ENCODE peak calls at places on chromosomes 11 and 22, in four cellular contexts. One of them, this sample, is unnamed.
A peak's percentile ranks its signal among the peaks of the same experiment; 100 is the strongest.

GRCh38 chr11:2533642-2534115 is 88.9 kb downstream of the KCNQ1 start:
- DNase-seq in lower lobe of right lung: peak; percentile 84
- DNase-seq in transverse colon: peak; percentile 68
- DNase-seq in IMR-90: peak; percentile 91
- DNase-seq in this sample: peak; percentile 18

GRCh38 chr11:67261942-67262681 is 4.2 kb upstream of the GRK2 start:
- DNase-seq in lower lobe of right lung: no peak
- DNase-seq in transverse colon: peak; percentile 11
- DNase-seq in IMR-90: no peak
- DNase-seq in this sample: no peak

GRCh38 chr22:49848690-49849160 is 4.9 kb upstream of the ZBED4 start:
- DNase-seq in lower lobe of right lung: no peak
- DNase-seq in transverse colon: no peak
- DNase-seq in IMR-90: no peak
- DNase-seq in this sample: no peak

GRCh38 chr22:37898441-37899181 is 7.5 kb upstream of the MICALL1 start:
- DNase-seq in lower lobe of right lung: peak; percentile 71
- DNase-seq in transverse colon: no peak
- DNase-seq in IMR-90: no peak
- DNase-seq in this sample: no peak

GRCh38 chr22:36839356-36840073 is 21.3 kb upstream of the NCF4 start:
- DNase-seq in lower lobe of right lung: no peak
- DNase-seq in transverse colon: no peak
- DNase-seq in IMR-90: peak; percentile 9
- DNase-seq in this sample: no peak

GRCh38 chr11:107719062-107719461 is 7.2 kb upstream of the SLN start:
- DNase-seq in lower lobe of right lung: no peak
- DNase-seq in transverse colon: no peak
- DNase-seq in IMR-90: no peak
- DNase-seq in this sample: no peak

GRCh38 chr11:78460468-78460867 is 42.8 kb upstream of the GAB2 start:
- DNase-seq in lower lobe of right lung: no peak
- DNase-seq in transverse colon: no peak
- DNase-seq in IMR-90: peak; percentile 71
- DNase-seq in this sample: no peak

GRCh38 chr11:112507281-112507680 is 246.6 kb upstream of the PLET1 start:
- DNase-seq in lower lobe of right lung: no peak
- DNase-seq in transverse colon: no peak
- DNase-seq in IMR-90: no peak
- DNase-seq in this sample: no peak

GRCh38 chr11:65785329-65786007 is 1.4 kb upstream of the OVOL1 start:
- DNase-seq in lower lobe of right lung: peak; percentile 25
- DNase-seq in transverse colon: no peak
- DNase-seq in IMR-90: no peak
- DNase-seq in this sample: no peak

GRCh38 chr22:46457502-46458488 is 79.6 kb downstream of the CELSR1 start:
- DNase-seq in lower lobe of right lung: no peak
- DNase-seq in transverse colon: no peak
- DNase-seq in IMR-90: peak; percentile 64
- DNase-seq in this sample: no peak

GRCh38 chr11:86706341-86707131 is 34.1 kb upstream of the ME3 start:
- DNase-seq in lower lobe of right lung: no peak
- DNase-seq in transverse colon: no peak
- DNase-seq in IMR-90: no peak
- DNase-seq in this sample: no peak

GRCh38 chr22:30000566-30000965 is 79.7 kb upstream of the HORMAD2 start:
- DNase-seq in lower lobe of right lung: no peak
- DNase-seq in transverse colon: no peak
- DNase-seq in IMR-90: peak; percentile 82
- DNase-seq in this sample: no peak

GRCh38 chr11:116828632-116829524 is 829 bp upstream of the APOC3 start:
- DNase-seq in lower lobe of right lung: no peak
- DNase-seq in transverse colon: no peak
- DNase-seq in IMR-90: no peak
- DNase-seq in this sample: peak; percentile 90

GRCh38 chr11:44112083-44112865 is 16.8 kb downstream of the EXT2 start:
- DNase-seq in lower lobe of right lung: no peak
- DNase-seq in transverse colon: no peak
- DNase-seq in IMR-90: peak; percentile 76
- DNase-seq in this sample: no peak

GRCh38 chr11:23288001-23288783 is 427.9 kb upstream of the CCDC179 start:
- DNase-seq in lower lobe of right lung: no peak
- DNase-seq in transverse colon: no peak
- DNase-seq in IMR-90: peak; percentile 94
- DNase-seq in this sample: no peak

GRCh38 chr22:26401726-26402125 is 27.3 kb upstream of the ASPHD2 start:
- DNase-seq in lower lobe of right lung: no peak
- DNase-seq in transverse colon: no peak
- DNase-seq in IMR-90: no peak
- DNase-seq in this sample: no peak

GRCh38 chr11:111659201-111659600 is 57.0 kb downstream of the SIK2 start:
- DNase-seq in lower lobe of right lung: no peak
- DNase-seq in transverse colon: no peak
- DNase-seq in IMR-90: no peak
- DNase-seq in this sample: no peak

GRCh38 chr22:40009231-40009769 is 14.5 kb downstream of the FAM83F start:
- DNase-seq in lower lobe of right lung: peak; percentile 36
- DNase-seq in transverse colon: peak; percentile 29
- DNase-seq in IMR-90: peak; percentile 16
- DNase-seq in this sample: peak; percentile 39

GRCh38 chr11:110529043-110529442 is 99.3 kb downstream of the FDX1 start:
- DNase-seq in lower lobe of right lung: no peak
- DNase-seq in transverse colon: no peak
- DNase-seq in IMR-90: no peak
- DNase-seq in this sample: no peak

GRCh38 chr22:40040927-40041326 is 46.2 kb downstream of the FAM83F start:
- DNase-seq in lower lobe of right lung: no peak
- DNase-seq in transverse colon: peak; percentile 27
- DNase-seq in IMR-90: no peak
- DNase-seq in this sample: no peak

GRCh38 chr11:74269161-74269809 is 42.2 kb downstream of the P4HA3 start:
- DNase-seq in lower lobe of right lung: no peak
- DNase-seq in transverse colon: no peak
- DNase-seq in IMR-90: peak; percentile 90
- DNase-seq in this sample: peak; percentile 8

GRCh38 chr22:48021946-48022345 is 1259.5 kb downstream of the TBC1D22A start:
- DNase-seq in lower lobe of right lung: no peak
- DNase-seq in transverse colon: no peak
- DNase-seq in IMR-90: no peak
- DNase-seq in this sample: no peak

GRCh38 chr11:112961146-112961668 is at the start of gene NCAM1:
- DNase-seq in lower lobe of right lung: peak; percentile 52
- DNase-seq in transverse colon: peak; percentile 51
- DNase-seq in IMR-90: peak; percentile 23
- DNase-seq in this sample: peak; percentile 13

GRCh38 chr22:26004477-26004876 is 164.8 kb upstream of the SEZ6L start:
- DNase-seq in lower lobe of right lung: no peak
- DNase-seq in transverse colon: no peak
- DNase-seq in IMR-90: no peak
- DNase-seq in this sample: no peak

GRCh38 chr11:35919244-35919643 is 24.6 kb upstream of the LDLRAD3 start:
- DNase-seq in lower lobe of right lung: no peak
- DNase-seq in transverse colon: no peak
- DNase-seq in IMR-90: peak; percentile 12
- DNase-seq in this sample: no peak

GRCh38 chr11:97269527-97269926 is 879.7 kb downstream of the JRKL start:
- DNase-seq in lower lobe of right lung: no peak
- DNase-seq in transverse colon: no peak
- DNase-seq in IMR-90: no peak
- DNase-seq in this sample: no peak

GRCh38 chr22:19887251-19887985 is 32.7 kb upstream of the GNB1L start:
- DNase-seq in lower lobe of right lung: peak; percentile 51
- DNase-seq in transverse colon: no peak
- DNase-seq in IMR-90: no peak
- DNase-seq in this sample: no peak

GRCh38 chr11:64686466-64687175 is 36.4 kb downstream of the NRXN2 start:
- DNase-seq in lower lobe of right lung: no peak
- DNase-seq in transverse colon: no peak
- DNase-seq in IMR-90: peak; percentile 13
- DNase-seq in this sample: no peak

GRCh38 chr22:28115426-28115825 is 196.4 kb upstream of the PITPNB start:
- DNase-seq in lower lobe of right lung: no peak
- DNase-seq in transverse colon: no peak
- DNase-seq in IMR-90: no peak
- DNase-seq in this sample: no peak

GRCh38 chr11:119550330-119550729 is 127.4 kb upstream of the THY1 start:
- DNase-seq in lower lobe of right lung: no peak
- DNase-seq in transverse colon: no peak
- DNase-seq in IMR-90: no peak
- DNase-seq in this sample: no peak

GRCh38 chr11:84564180-84564866 is 1062.8 kb downstream of the DLG2 start:
- DNase-seq in lower lobe of right lung: no peak
- DNase-seq in transverse colon: peak; percentile 51
- DNase-seq in IMR-90: peak; percentile 44
- DNase-seq in this sample: peak; percentile 31

GRCh38 chr22:30212996-30213441 is 33.5 kb downstream of the LIF start:
- DNase-seq in lower lobe of right lung: peak; percentile 70
- DNase-seq in transverse colon: no peak
- DNase-seq in IMR-90: no peak
- DNase-seq in this sample: no peak

GRCh38 chr11:111913997-111914396 is 1.5 kb downstream of the HSPB2 start:
- DNase-seq in lower lobe of right lung: no peak
- DNase-seq in transverse colon: no peak
- DNase-seq in IMR-90: peak; percentile 76
- DNase-seq in this sample: no peak

GRCh38 chr11:12201016-12201985 is 90.9 kb downstream of the MICAL2 start:
- DNase-seq in lower lobe of right lung: no peak
- DNase-seq in transverse colon: no peak
- DNase-seq in IMR-90: peak; percentile 97
- DNase-seq in this sample: no peak

GRCh38 chr22:48478529-48479265 is 1349.0 kb downstream of the BRD1 start:
- DNase-seq in lower lobe of right lung: peak; percentile 6
- DNase-seq in transverse colon: no peak
- DNase-seq in IMR-90: no peak
- DNase-seq in this sample: no peak

GRCh38 chr11:59135648-59136461 is 6.8 kb upstream of the FAM111A start:
- DNase-seq in lower lobe of right lung: peak; percentile 89
- DNase-seq in transverse colon: peak; percentile 85
- DNase-seq in IMR-90: peak; percentile 66
- DNase-seq in this sample: peak; percentile 71

GRCh38 chr22:50177537-50178470 is 7.3 kb downstream of the PANX2 start:
- DNase-seq in lower lobe of right lung: peak; percentile 39
- DNase-seq in transverse colon: no peak
- DNase-seq in IMR-90: no peak
- DNase-seq in this sample: no peak

GRCh38 chr11:8788616-8789015 is 106.0 kb downstream of the RPL27A start:
- DNase-seq in lower lobe of right lung: no peak
- DNase-seq in transverse colon: no peak
- DNase-seq in IMR-90: no peak
- DNase-seq in this sample: no peak

GRCh38 chr11:8787372-8787771 is 104.8 kb downstream of the RPL27A start:
- DNase-seq in lower lobe of right lung: no peak
- DNase-seq in transverse colon: peak; percentile 57
- DNase-seq in IMR-90: peak; percentile 53
- DNase-seq in this sample: no peak

GRCh38 chr11:8785457-8785856 is 102.9 kb downstream of the RPL27A start:
- DNase-seq in lower lobe of right lung: no peak
- DNase-seq in transverse colon: no peak
- DNase-seq in IMR-90: no peak
- DNase-seq in this sample: no peak

GRCh38 chr11:8785998-8786397 is 103.4 kb downstream of the RPL27A start:
- DNase-seq in lower lobe of right lung: no peak
- DNase-seq in transverse colon: no peak
- DNase-seq in IMR-90: no peak
- DNase-seq in this sample: no peak

DNA sequence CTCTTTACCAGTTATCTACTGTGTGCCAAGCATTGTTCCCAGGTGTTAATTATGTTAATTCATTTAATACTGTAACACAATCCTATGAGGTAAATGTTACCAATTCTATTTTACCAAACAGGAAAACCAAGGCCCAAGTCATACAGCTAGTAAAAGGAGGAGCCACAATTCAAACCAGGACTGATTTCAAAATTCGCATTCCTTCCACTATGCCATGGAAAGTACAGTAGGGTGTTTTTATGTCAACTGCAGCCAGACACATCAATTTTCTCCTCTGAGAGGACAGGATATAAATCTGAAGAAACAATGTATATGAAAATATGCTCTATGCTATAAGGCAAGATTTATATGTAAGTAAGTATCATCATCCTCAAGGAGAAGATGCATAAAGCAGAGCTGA is 104.3 kb downstream of the RPL27A start:
- DNase-seq in lower lobe of right lung: no peak
- DNase-seq in transverse colon: no peak
- DNase-seq in IMR-90: no peak
- DNase-seq in this sample: no peak
- H3K27ac ChIP-seq in lower lobe of right lung: no peak overlapping the region
- H3K27ac ChIP-seq in transverse colon: peak overlapping the region; percentile 81
- H3K27ac ChIP-seq in IMR-90: no peak overlapping the region
- H3K27ac ChIP-seq in this sample: no peak overlapping the region

GRCh38 chr11:114141863-114142590 is 82.5 kb downstream of the ZBTB16 start:
- DNase-seq in lower lobe of right lung: no peak
- DNase-seq in transverse colon: no peak
- DNase-seq in IMR-90: no peak
- DNase-seq in this sample: no peak

GRCh38 chr11:114138411-114138810 is 78.9 kb downstream of the ZBTB16 start:
- DNase-seq in lower lobe of right lung: no peak
- DNase-seq in transverse colon: no peak
- DNase-seq in IMR-90: no peak
- DNase-seq in this sample: no peak

GRCh38 chr11:114140826-114141225 is 81.3 kb downstream of the ZBTB16 start:
- DNase-seq in lower lobe of right lung: no peak
- DNase-seq in transverse colon: no peak
- DNase-seq in IMR-90: no peak
- DNase-seq in this sample: no peak

GRCh38 chr11:114145166-114145695 is 85.7 kb downstream of the ZBTB16 start:
- DNase-seq in lower lobe of right lung: no peak
- DNase-seq in transverse colon: no peak
- DNase-seq in IMR-90: no peak
- DNase-seq in this sample: no peak

GRCh38 chr11:114142646-114143045 is 83.1 kb downstream of the ZBTB16 start:
- DNase-seq in lower lobe of right lung: no peak
- DNase-seq in transverse colon: no peak
- DNase-seq in IMR-90: no peak
- DNase-seq in this sample: no peak
- H3K4me1 ChIP-seq in lower lobe of right lung: peaks cover 85% of the 10 kb centered on the region
- H3K4me1 ChIP-seq in transverse colon: peaks cover 94% of the 10 kb centered on the region
- H3K4me1 ChIP-seq in IMR-90: no peaks in the 10 kb centered on the region
- H3K4me1 ChIP-seq in this sample: no peaks in the 10 kb centered on the region

GRCh38 chr22:42816339-42816738 is 40.7 kb downstream of the ARFGAP3 start:
- DNase-seq in lower lobe of right lung: no peak
- DNase-seq in transverse colon: no peak
- DNase-seq in IMR-90: no peak
- DNase-seq in this sample: no peak
- H3K27ac ChIP-seq in lower lobe of right lung: peak overlapping the region; percentile 7
- H3K27ac ChIP-seq in transverse colon: no peak overlapping the region
- H3K27ac ChIP-seq in IMR-90: no peak overlapping the region
- H3K27ac ChIP-seq in this sample: no peak overlapping the region

DNA sequence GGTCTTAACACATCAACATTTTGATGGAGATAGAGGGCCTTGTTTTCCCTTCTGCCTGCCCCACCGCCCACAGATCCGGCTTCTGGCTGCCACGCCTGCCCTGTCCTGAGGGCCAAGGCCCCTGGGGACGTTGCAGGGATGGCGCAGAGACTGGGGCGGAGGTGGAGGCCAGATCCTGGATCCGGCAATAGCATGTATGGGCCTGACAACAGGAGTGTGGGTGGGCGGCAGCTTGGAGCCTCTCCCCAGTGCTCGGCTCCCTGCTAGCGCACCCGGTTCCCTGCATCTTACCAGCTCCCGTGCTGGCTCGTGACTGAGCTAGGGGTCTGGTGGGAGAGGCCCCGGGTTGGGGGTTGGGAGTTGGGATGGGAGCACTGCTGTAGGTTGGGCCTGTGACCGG is 95.6 kb downstream of the ZBTB16 start:
- DNase-seq in lower lobe of right lung: no peak
- DNase-seq in transverse colon: no peak
- DNase-seq in IMR-90: no peak
- DNase-seq in this sample: no peak
- H3K4me1 ChIP-seq in lower lobe of right lung: peaks cover 97% of the 10 kb centered on the region
- H3K4me1 ChIP-seq in transverse colon: peaks cover 82% of the 10 kb centered on the region
- H3K4me1 ChIP-seq in IMR-90: peaks cover 5% of the 10 kb centered on the region
- H3K4me1 ChIP-seq in this sample: peaks cover 29% of the 10 kb centered on the region